ENCODE peak calls at places on chromosomes 16 and 17, in ten cellular contexts. One of them, this sample, is unnamed.

GRCh38 chr16:29743827-29744531 is 1.8 kb downstream of the C16orf54 start:
- DNase-seq in left lung: no peak
- DNase-seq in CD8-positive, alpha-beta T cell: peak
- DNase-seq in foreskin fibroblast: no peak
- DNase-seq in choroid plexus epithelial cell: no peak
- DNase-seq in esophagus muscularis mucosa: no peak
- DNase-seq in left ventricle myocardium inferior: no peak
- DNase-seq in heart left ventricle: no peak
- DNase-seq in pancreas: no peak
- DNase-seq in heart right ventricle: no peak
- DNase-seq in this sample: no peak

GRCh38 chr16:20956319-20956718 is 55.7 kb downstream of the LYRM1 start:
- DNase-seq in left lung: no peak
- DNase-seq in CD8-positive, alpha-beta T cell: no peak
- DNase-seq in foreskin fibroblast: peak
- DNase-seq in choroid plexus epithelial cell: peak
- DNase-seq in esophagus muscularis mucosa: no peak
- DNase-seq in left ventricle myocardium inferior: no peak
- DNase-seq in heart left ventricle: no peak
- DNase-seq in pancreas: no peak
- DNase-seq in heart right ventricle: no peak
- DNase-seq in this sample: no peak

GRCh38 chr17:8060274-8060673 is 21.4 kb downstream of the ALOX15B start:
- DNase-seq in left lung: no peak
- DNase-seq in CD8-positive, alpha-beta T cell: peak
- DNase-seq in foreskin fibroblast: peak
- DNase-seq in choroid plexus epithelial cell: peak
- DNase-seq in esophagus muscularis mucosa: no peak
- DNase-seq in left ventricle myocardium inferior: no peak
- DNase-seq in heart left ventricle: no peak
- DNase-seq in pancreas: peak
- DNase-seq in heart right ventricle: peak
- DNase-seq in this sample: peak

GRCh38 chr17:44217738-44218343 is 1.6 kb downstream of the UBTF start:
- DNase-seq in left lung: no peak
- DNase-seq in CD8-positive, alpha-beta T cell: no peak
- DNase-seq in foreskin fibroblast: no peak
- DNase-seq in choroid plexus epithelial cell: no peak
- DNase-seq in esophagus muscularis mucosa: no peak
- DNase-seq in left ventricle myocardium inferior: no peak
- DNase-seq in heart left ventricle: no peak
- DNase-seq in pancreas: peak
- DNase-seq in heart right ventricle: peak
- DNase-seq in this sample: no peak

GRCh38 chr16:6446370-6446769 is 886.3 kb upstream of the RBFOX1 start:
- DNase-seq in left lung: no peak
- DNase-seq in CD8-positive, alpha-beta T cell: no peak
- DNase-seq in foreskin fibroblast: no peak
- DNase-seq in choroid plexus epithelial cell: no peak
- DNase-seq in esophagus muscularis mucosa: no peak
- DNase-seq in left ventricle myocardium inferior: no peak
- DNase-seq in heart left ventricle: no peak
- DNase-seq in pancreas: no peak
- DNase-seq in heart right ventricle: no peak
- DNase-seq in this sample: no peak

GRCh38 chr17:11899494-11899893 is 97.8 kb downstream of the ZNF18 start:
- DNase-seq in left lung: no peak
- DNase-seq in CD8-positive, alpha-beta T cell: no peak
- DNase-seq in foreskin fibroblast: no peak
- DNase-seq in choroid plexus epithelial cell: no peak
- DNase-seq in esophagus muscularis mucosa: no peak
- DNase-seq in left ventricle myocardium inferior: no peak
- DNase-seq in heart left ventricle: peak
- DNase-seq in pancreas: no peak
- DNase-seq in heart right ventricle: no peak
- DNase-seq in this sample: no peak

GRCh38 chr16:14350081-14350480 is 279.0 kb downstream of the MRTFB start:
- DNase-seq in left lung: no peak
- DNase-seq in CD8-positive, alpha-beta T cell: no peak
- DNase-seq in foreskin fibroblast: no peak
- DNase-seq in choroid plexus epithelial cell: no peak
- DNase-seq in esophagus muscularis mucosa: no peak
- DNase-seq in left ventricle myocardium inferior: no peak
- DNase-seq in heart left ventricle: no peak
- DNase-seq in pancreas: no peak
- DNase-seq in heart right ventricle: no peak
- DNase-seq in this sample: no peak

GRCh38 chr17:31596382-31597323 is 205.2 kb downstream of the RAB11FIP4 start:
- DNase-seq in left lung: peak
- DNase-seq in CD8-positive, alpha-beta T cell: no peak
- DNase-seq in foreskin fibroblast: peak
- DNase-seq in choroid plexus epithelial cell: peak
- DNase-seq in esophagus muscularis mucosa: no peak
- DNase-seq in left ventricle myocardium inferior: peak
- DNase-seq in heart left ventricle: peak
- DNase-seq in pancreas: no peak
- DNase-seq in heart right ventricle: peak
- DNase-seq in this sample: peak

GRCh38 chr17:41503202-41503601 is 2.2 kb downstream of the KRT13 start:
- DNase-seq in left lung: peak
- DNase-seq in CD8-positive, alpha-beta T cell: no peak
- DNase-seq in foreskin fibroblast: no peak
- DNase-seq in choroid plexus epithelial cell: no peak
- DNase-seq in esophagus muscularis mucosa: no peak
- DNase-seq in left ventricle myocardium inferior: no peak
- DNase-seq in heart left ventricle: no peak
- DNase-seq in pancreas: no peak
- DNase-seq in heart right ventricle: no peak
- DNase-seq in this sample: no peak

GRCh38 chr17:41505836-41506767 is 690 bp upstream of the KRT13 start:
- DNase-seq in left lung: peak
- DNase-seq in CD8-positive, alpha-beta T cell: no peak
- DNase-seq in foreskin fibroblast: no peak
- DNase-seq in choroid plexus epithelial cell: no peak
- DNase-seq in esophagus muscularis mucosa: no peak
- DNase-seq in left ventricle myocardium inferior: no peak
- DNase-seq in heart left ventricle: no peak
- DNase-seq in pancreas: no peak
- DNase-seq in heart right ventricle: no peak
- DNase-seq in this sample: no peak

GRCh38 chr17:41504126-41504977 is 1.1 kb downstream of the KRT13 start:
- DNase-seq in left lung: no peak
- DNase-seq in CD8-positive, alpha-beta T cell: no peak
- DNase-seq in foreskin fibroblast: no peak
- DNase-seq in choroid plexus epithelial cell: peak
- DNase-seq in esophagus muscularis mucosa: no peak
- DNase-seq in left ventricle myocardium inferior: no peak
- DNase-seq in heart left ventricle: no peak
- DNase-seq in pancreas: no peak
- DNase-seq in heart right ventricle: no peak
- DNase-seq in this sample: no peak

GRCh38 chr17:41507315-41507880 is 2.0 kb upstream of the KRT13 start:
- DNase-seq in left lung: peak
- DNase-seq in CD8-positive, alpha-beta T cell: no peak
- DNase-seq in foreskin fibroblast: no peak
- DNase-seq in choroid plexus epithelial cell: no peak
- DNase-seq in esophagus muscularis mucosa: no peak
- DNase-seq in left ventricle myocardium inferior: no peak
- DNase-seq in heart left ventricle: no peak
- DNase-seq in pancreas: no peak
- DNase-seq in heart right ventricle: no peak
- DNase-seq in this sample: no peak

GRCh38 chr17:41505007-41505835 is at the start of gene KRT13:
- DNase-seq in left lung: peak
- DNase-seq in CD8-positive, alpha-beta T cell: no peak
- DNase-seq in foreskin fibroblast: no peak
- DNase-seq in choroid plexus epithelial cell: no peak
- DNase-seq in esophagus muscularis mucosa: no peak
- DNase-seq in left ventricle myocardium inferior: no peak
- DNase-seq in heart left ventricle: no peak
- DNase-seq in pancreas: no peak
- DNase-seq in heart right ventricle: no peak
- DNase-seq in this sample: no peak
- H3K4me3 ChIP-seq in left lung: no peak
- H3K4me3 ChIP-seq in CD8-positive, alpha-beta T cell: no peak
- H3K4me3 ChIP-seq in foreskin fibroblast: no peak
- H3K4me3 ChIP-seq in choroid plexus epithelial cell: no peak
- H3K4me3 ChIP-seq in esophagus muscularis mucosa: no peak
- H3K4me3 ChIP-seq in left ventricle myocardium inferior: no peak
- H3K4me3 ChIP-seq in heart left ventricle: no peak
- H3K4me3 ChIP-seq in pancreas: no peak
- H3K4me3 ChIP-seq in heart right ventricle: no peak
- H3K4me3 ChIP-seq in this sample: no peak

DNA sequence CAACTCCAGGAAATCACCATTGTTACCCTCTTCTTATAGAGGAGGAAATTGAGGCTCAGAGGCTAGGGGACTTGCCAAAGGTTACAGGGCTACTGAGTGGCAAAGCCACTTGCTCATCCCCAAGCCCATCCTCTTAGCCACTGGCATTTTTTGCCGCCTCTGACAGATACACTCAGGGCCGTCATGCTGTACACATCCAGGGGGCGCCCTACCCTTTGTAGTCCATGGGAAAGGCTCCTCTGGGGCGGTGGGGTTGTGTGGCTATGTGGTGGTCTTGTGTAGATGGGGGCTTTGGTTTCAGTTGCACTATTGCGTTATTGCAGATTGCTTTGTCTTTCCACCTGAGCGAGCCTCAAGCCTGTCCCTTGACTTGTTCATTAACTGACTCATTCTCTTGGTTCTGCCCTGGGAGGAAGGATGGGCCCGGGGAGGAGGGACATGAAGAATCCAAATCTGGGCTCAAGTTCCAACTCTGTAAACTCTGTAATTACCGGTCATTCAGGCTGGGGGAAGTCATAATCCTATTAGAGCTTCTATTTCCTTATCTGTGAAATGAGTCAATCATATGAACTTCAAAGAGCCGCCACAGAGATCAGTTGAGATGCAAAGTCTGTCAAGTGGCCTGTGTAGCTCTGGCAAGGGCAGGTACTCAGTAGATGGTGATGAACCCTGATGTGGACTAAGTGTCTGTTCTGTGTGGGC is 2.8 kb downstream of the NOS2 start:
- DNase-seq in left lung: no peak
- DNase-seq in CD8-positive, alpha-beta T cell: no peak
- DNase-seq in foreskin fibroblast: no peak
- DNase-seq in choroid plexus epithelial cell: no peak
- DNase-seq in esophagus muscularis mucosa: no peak
- DNase-seq in left ventricle myocardium inferior: no peak
- DNase-seq in heart left ventricle: no peak
- DNase-seq in pancreas: no peak
- DNase-seq in heart right ventricle: no peak
- DNase-seq in this sample: no peak
- TF ChIP-seq CTCF in left lung: no peak
- TF ChIP-seq CTCF in CD8-positive, alpha-beta T cell: no peak
- TF ChIP-seq CTCF in foreskin fibroblast: no peak
- TF ChIP-seq CTCF in choroid plexus epithelial cell: no peak
- TF ChIP-seq CTCF in esophagus muscularis mucosa: no peak
- TF ChIP-seq CTCF in left ventricle myocardium inferior: no peak
- TF ChIP-seq CTCF in heart left ventricle: no peak
- TF ChIP-seq CTCF in pancreas: no peak
- TF ChIP-seq CTCF in heart right ventricle: no peak
- TF ChIP-seq CTCF in this sample: no peak

GRCh38 chr16:4316732-4317461 is 1.0 kb downstream of the GLIS2 start:
- DNase-seq in left lung: peak
- DNase-seq in CD8-positive, alpha-beta T cell: no peak
- DNase-seq in foreskin fibroblast: peak
- DNase-seq in choroid plexus epithelial cell: no peak
- DNase-seq in esophagus muscularis mucosa: no peak
- DNase-seq in left ventricle myocardium inferior: peak
- DNase-seq in heart left ventricle: peak
- DNase-seq in pancreas: peak
- DNase-seq in heart right ventricle: no peak
- DNase-seq in this sample: peak

GRCh38 chr16:4319454-4319853 is 3.6 kb downstream of the GLIS2 start:
- DNase-seq in left lung: peak
- DNase-seq in CD8-positive, alpha-beta T cell: peak
- DNase-seq in foreskin fibroblast: peak
- DNase-seq in choroid plexus epithelial cell: no peak
- DNase-seq in esophagus muscularis mucosa: no peak
- DNase-seq in left ventricle myocardium inferior: no peak
- DNase-seq in heart left ventricle: no peak
- DNase-seq in pancreas: peak
- DNase-seq in heart right ventricle: no peak
- DNase-seq in this sample: no peak

GRCh38 chr16:4316103-4316731 is 350 bp downstream of the GLIS2 start:
- DNase-seq in left lung: peak
- DNase-seq in CD8-positive, alpha-beta T cell: no peak
- DNase-seq in foreskin fibroblast: peak
- DNase-seq in choroid plexus epithelial cell: no peak
- DNase-seq in esophagus muscularis mucosa: no peak
- DNase-seq in left ventricle myocardium inferior: no peak
- DNase-seq in heart left ventricle: no peak
- DNase-seq in pancreas: no peak
- DNase-seq in heart right ventricle: no peak
- DNase-seq in this sample: peak

GRCh38 chr16:4318171-4318910 is 2.5 kb downstream of the GLIS2 start:
- DNase-seq in left lung: no peak
- DNase-seq in CD8-positive, alpha-beta T cell: no peak
- DNase-seq in foreskin fibroblast: no peak
- DNase-seq in choroid plexus epithelial cell: no peak
- DNase-seq in esophagus muscularis mucosa: no peak
- DNase-seq in left ventricle myocardium inferior: no peak
- DNase-seq in heart left ventricle: no peak
- DNase-seq in pancreas: peak
- DNase-seq in heart right ventricle: no peak
- DNase-seq in this sample: peak

DNA sequence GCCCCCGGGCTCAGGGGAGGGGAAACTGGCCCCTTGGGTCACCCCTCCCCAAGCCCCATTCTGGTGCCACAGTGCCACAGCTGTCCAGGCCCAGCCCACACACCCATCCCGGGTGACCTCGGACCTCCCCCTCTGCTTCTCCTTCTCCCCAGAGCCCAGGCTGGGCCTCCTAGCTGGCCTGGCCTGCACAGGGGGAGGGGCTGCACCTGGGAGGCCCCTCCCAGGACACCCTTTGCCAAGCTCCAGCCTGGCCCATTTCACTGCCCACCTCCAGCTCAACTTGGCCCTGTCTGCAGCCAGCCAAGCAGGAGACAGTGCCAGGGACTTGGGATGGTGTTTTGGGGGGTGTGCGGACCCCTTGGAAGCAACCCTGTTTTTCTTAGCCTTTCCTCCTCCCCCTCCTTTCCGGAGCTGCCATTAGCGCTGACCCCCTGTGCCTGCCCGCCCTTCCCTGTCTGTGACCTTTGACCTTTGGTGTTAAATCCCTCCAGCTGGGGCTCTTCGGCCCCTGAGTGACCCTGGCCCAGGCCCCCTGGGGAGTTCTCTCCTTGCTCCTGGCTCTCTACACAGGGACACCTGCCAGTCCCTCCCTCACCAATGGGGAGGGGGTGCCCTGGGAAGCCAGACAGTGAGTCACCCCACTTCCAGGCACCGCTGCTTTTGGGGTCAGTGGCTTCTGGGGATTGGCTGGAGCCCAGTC is 1.8 kb downstream of the GLIS2 start:
- DNase-seq in left lung: peak
- DNase-seq in CD8-positive, alpha-beta T cell: no peak
- DNase-seq in foreskin fibroblast: peak
- DNase-seq in choroid plexus epithelial cell: no peak
- DNase-seq in esophagus muscularis mucosa: no peak
- DNase-seq in left ventricle myocardium inferior: no peak
- DNase-seq in heart left ventricle: peak
- DNase-seq in pancreas: peak
- DNase-seq in heart right ventricle: no peak
- DNase-seq in this sample: peak
- H3K4me3 ChIP-seq in left lung: peak
- H3K4me3 ChIP-seq in CD8-positive, alpha-beta T cell: no peak
- H3K4me3 ChIP-seq in foreskin fibroblast: peak
- H3K4me3 ChIP-seq in choroid plexus epithelial cell: peak
- H3K4me3 ChIP-seq in esophagus muscularis mucosa: peak
- H3K4me3 ChIP-seq in left ventricle myocardium inferior: peak
- H3K4me3 ChIP-seq in heart left ventricle: peak
- H3K4me3 ChIP-seq in pancreas: peak
- H3K4me3 ChIP-seq in heart right ventricle: peak
- H3K4me3 ChIP-seq in this sample: peak

DNA sequence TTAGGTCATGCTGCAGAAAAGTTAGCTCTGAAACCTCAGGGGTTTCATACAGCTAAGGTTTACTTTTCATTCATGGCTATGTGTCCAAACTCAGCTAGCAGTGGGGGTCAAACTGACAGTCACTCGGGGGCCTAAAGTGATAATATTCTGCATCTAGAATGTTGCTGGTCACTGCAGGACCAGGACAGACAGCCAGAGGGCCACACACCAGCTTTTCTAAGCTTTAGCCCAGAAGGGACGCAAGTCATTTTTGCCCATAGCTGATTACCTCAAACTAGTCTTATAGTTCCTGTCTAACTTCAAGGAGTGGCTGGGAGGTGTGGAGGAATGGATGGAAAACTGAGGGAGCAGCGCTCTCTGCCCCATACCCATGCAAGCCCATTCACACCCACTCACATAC is 163.0 kb upstream of the NLRP1 start:
- DNase-seq in left lung: no peak
- DNase-seq in CD8-positive, alpha-beta T cell: no peak
- DNase-seq in foreskin fibroblast: no peak
- DNase-seq in choroid plexus epithelial cell: no peak
- DNase-seq in esophagus muscularis mucosa: peak
- DNase-seq in left ventricle myocardium inferior: no peak
- DNase-seq in heart left ventricle: no peak
- DNase-seq in pancreas: no peak
- DNase-seq in heart right ventricle: no peak
- DNase-seq in this sample: no peak
- TF ChIP-seq CTCF in left lung: no peak
- TF ChIP-seq CTCF in CD8-positive, alpha-beta T cell: no peak
- TF ChIP-seq CTCF in foreskin fibroblast: peak
- TF ChIP-seq CTCF in choroid plexus epithelial cell: peak
- TF ChIP-seq CTCF in esophagus muscularis mucosa: no peak
- TF ChIP-seq CTCF in left ventricle myocardium inferior: no peak
- TF ChIP-seq CTCF in heart left ventricle: no peak
- TF ChIP-seq CTCF in pancreas: no peak
- TF ChIP-seq CTCF in heart right ventricle: no peak
- TF ChIP-seq CTCF in this sample: peak

This sample was measured in astrocyte of the spinal cord.